ENCODE peak calls at places on chromosomes 5 and 9, in five cellular contexts. S is IMR-90, Y is mesenchymal stem cell, R is H1, H is H9. X is an unnamed sample.

GRCh38 chr5:4511996-4512656 is 628.0 kb upstream of the ADAMTS16 start:
- DNase-seq in S (no peak), H (peak; percentile 69), R (peak; percentile 33), Y (no peak), X (no peak)

GRCh38 chr5:71693828-71694427 is 25.1 kb upstream of the CARTPT start:
- DNase-seq in Y (peak; percentile 4), S (no peak), H (peak; percentile 51), R (no peak), X (no peak)

GRCh38 chr9:93416530-93417235 is 34.8 kb upstream of the FAM120A start:
- DNase-seq in S (no peak), R (no peak), H (no peak), Y (no peak), X (no peak)

GRCh38 chr9:88043647-88044046 is 69.3 kb upstream of the CDK20 start:
- DNase-seq in S (no peak), Y (no peak), H (peak; percentile 43), R (no peak), X (no peak)

GRCh38 chr9:13719410-13719809 is 439.9 kb upstream of the MPDZ start:
- DNase-seq in Y (no peak), S (peak; percentile 36), R (no peak), H (no peak), X (no peak)

GRCh38 chr5:34598177-34598794 is 57.8 kb upstream of the RAI14 start:
- DNase-seq in R (no peak), Y (peak; percentile 96), H (no peak), S (peak; percentile 96), X (no peak)

GRCh38 chr5:84450617-84451414 is 66.1 kb upstream of the EDIL3 start:
- DNase-seq in S (peak; percentile 20), H (no peak), R (no peak), Y (peak; percentile 9), X (no peak)

GRCh38 chr5:92912280-92912679 is 668.7 kb downstream of the NR2F1-AS1 start:
- DNase-seq in H (no peak), S (no peak), Y (no peak), R (no peak), X (peak; percentile 53)

GRCh38 chr9:88291853-88292252 is 96.4 kb upstream of the SPIN1 start:
- DNase-seq in S (no peak), Y (no peak), H (no peak), R (no peak), X (no peak)

GRCh38 chr5:143213851-143214363 is 189.6 kb downstream of the NR3C1 start:
- DNase-seq in R (no peak), S (peak; percentile 12), H (no peak), Y (peak; percentile 44), X (no peak)

GRCh38 chr9:126206099-126206498 is 120.5 kb upstream of the MVB12B start:
- DNase-seq in R (no peak), S (no peak), H (no peak), Y (no peak), X (no peak)

GRCh38 chr5:8461543-8461942 is 592.6 kb downstream of the MTRR start:
- DNase-seq in Y (no peak), S (no peak), R (no peak), H (no peak), X (no peak)

GRCh38 chr5:90944116-90944515 is 385.5 kb downstream of the ADGRV1 start:
- DNase-seq in Y (no peak), H (no peak), R (no peak), S (peak; percentile 73), X (no peak)

GRCh38 chr9:126365780-126366179 is 39.2 kb downstream of the MVB12B start:
- DNase-seq in R (no peak), H (no peak), Y (no peak), S (no peak), X (no peak)

GRCh38 chr9:114364528-114365041 is 23.2 kb downstream of the AKNA start:
- DNase-seq in H (no peak), R (no peak), S (no peak), Y (no peak), X (no peak)

GRCh38 chr5:151496041-151496484 is 48.7 kb downstream of the SLC36A1 start:
- DNase-seq in R (peak; percentile 71), Y (peak; percentile 11), S (peak; percentile 58), H (peak; percentile 83), X (no peak)

GRCh38 chr9:16268037-16269010 is 602.1 kb downstream of the BNC2 start:
- DNase-seq in H (peak; percentile 12), S (no peak), Y (peak; percentile 31), R (no peak), X (no peak)

GRCh38 chr5:132469380-132470372 is 20.9 kb downstream of the IRF1 start:
- DNase-seq in S (peak; percentile 35), R (no peak), H (no peak), Y (peak; percentile 81), X (no peak)

GRCh38 chr5:77172713-77173328 is 37.7 kb upstream of the PDE8B start:
- DNase-seq in H (no peak), S (no peak), R (no peak), Y (no peak), X (no peak)

GRCh38 chr5:43215073-43215631 is 23.1 kb downstream of the NIM1K start:
- DNase-seq in R (no peak), H (no peak), S (no peak), Y (peak; percentile 12), X (no peak)

GRCh38 chr9:96858018-96858573 is 3.8 kb upstream of the ZNF782 start:
- DNase-seq in H (no peak), R (no peak), Y (peak; percentile 66), S (peak; percentile 26), X (no peak)

GRCh38 chr9:34633851-34634550 is 3.6 kb downstream of the SIGMAR1 start:
- DNase-seq in H (peak; percentile 77), R (no peak), S (peak; percentile 64), Y (peak; percentile 71), X (peak; percentile 73)

GRCh38 chr5:144068926-144069325 is 101.5 kb downstream of the YIPF5 start:
- DNase-seq in R (no peak), S (no peak), H (no peak), Y (no peak), X (peak; percentile 17)

GRCh38 chr5:90289837-90290236 is 119.7 kb downstream of the CETN3 start:
- DNase-seq in S (no peak), R (no peak), H (no peak), Y (no peak), X (no peak)

GRCh38 chr5:158940977-158941376 is 158.7 kb downstream of the EBF1 start:
- DNase-seq in Y (no peak), H (no peak), S (no peak), R (no peak), X (no peak)

GRCh38 chr5:143182901-143183820 is 220.3 kb downstream of the NR3C1 start:
- DNase-seq in H (no peak), R (no peak), Y (no peak), S (peak; percentile 48), X (no peak)

GRCh38 chr5:76367623-76368366 is 35.3 kb upstream of the IQGAP2 start:
- DNase-seq in S (peak; percentile 16), Y (peak; percentile 54), R (no peak), H (no peak), X (no peak)

GRCh38 chr5:373710-374602 is 52.4 kb downstream of the AHRR start:
- DNase-seq in R (no peak), H (peak; percentile 32), Y (peak; percentile 85), S (peak; percentile 77), X (peak; percentile 24)

GRCh38 chr5:126486332-126486731 is 63.1 kb downstream of the GRAMD2B start:
- DNase-seq in H (no peak), R (no peak), S (no peak), Y (no peak), X (no peak)

GRCh38 chr5:126488362-126489065 is 65.3 kb downstream of the GRAMD2B start:
- DNase-seq in R (no peak), S (no peak), H (no peak), Y (peak; percentile 18), X (no peak)

GRCh38 chr5:126484248-126484647 is 61.0 kb downstream of the GRAMD2B start:
- DNase-seq in H (no peak), S (no peak), R (no peak), Y (no peak), X (no peak)

GRCh38 chr5:126490167-126490937 is 67.1 kb downstream of the GRAMD2B start:
- DNase-seq in H (peak; percentile 52), R (no peak), Y (no peak), S (no peak), X (peak; percentile 26)

DNA sequence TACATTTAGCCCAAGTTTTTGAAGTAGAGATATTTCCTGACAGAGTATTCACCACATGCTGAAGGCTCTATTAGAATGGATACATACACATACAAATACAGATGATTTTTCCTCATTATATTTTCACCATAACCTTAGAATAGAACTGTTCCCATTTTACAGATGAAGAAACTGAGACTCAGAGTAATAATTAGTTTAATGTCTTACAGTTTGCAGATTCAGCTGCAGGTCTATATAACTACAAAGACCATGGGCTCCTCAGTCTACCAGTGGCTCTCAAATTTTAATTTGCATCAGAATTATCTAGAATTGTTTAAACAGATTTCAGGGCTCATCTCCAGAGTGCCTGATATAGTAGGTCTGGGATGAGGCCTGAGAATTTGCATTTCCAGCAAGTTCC is 64.4 kb downstream of the GRAMD2B start:
- DNase-seq in S (no peak), Y (no peak), H (no peak), R (no peak), X (no peak)
- H2BK15ac ChIP-seq in S (no peak overlapping the region), Y (no peak overlapping the region), H (no peak overlapping the region), R (no peak overlapping the region), X (no peak overlapping the region)

DNA sequence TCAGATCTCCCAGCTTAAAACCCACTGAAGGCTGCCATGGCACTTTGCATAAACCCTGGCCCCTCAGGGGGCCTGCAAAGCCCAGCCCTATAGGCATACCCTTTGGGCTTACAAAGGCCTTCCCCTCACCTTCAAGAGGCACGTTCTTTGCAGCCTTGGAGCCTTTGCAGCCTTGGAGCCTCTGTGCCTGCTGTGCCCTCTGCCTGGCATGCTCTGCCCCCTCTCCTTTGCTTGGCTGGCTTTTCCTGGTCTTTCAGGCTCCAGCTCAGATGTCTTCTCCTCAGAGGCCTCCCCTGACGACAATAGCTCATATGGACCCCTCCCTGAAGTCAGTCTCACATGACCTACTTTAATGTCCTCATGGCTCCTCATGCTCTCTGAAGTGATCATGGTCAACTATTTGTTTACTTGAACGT is 60.3 kb downstream of the CXXC5 start:
- DNase-seq in H (no peak), R (no peak), S (no peak), Y (no peak), X (no peak)
- H2AK5ac ChIP-seq in H (no peak overlapping the region), R (peak overlapping the region; percentile 31), S (no peak overlapping the region), Y (peak overlapping the region; percentile 72), X (peak overlapping the region; percentile 16)

GRCh38 chr9:111041902-111042301 is 3.6 kb upstream of the LPAR1 start:
- DNase-seq in S (no peak), H (no peak), R (no peak), Y (no peak), X (no peak)
- H2AFZ ChIP-seq in S (no peak overlapping the region), H (no peak overlapping the region), R (no peak overlapping the region), Y (no peak overlapping the region), X (no peak overlapping the region)

GRCh38 chr5:107464876-107465275 is 205.9 kb downstream of the EFNA5 start:
- DNase-seq in R (no peak), Y (no peak), H (no peak), S (no peak), X (no peak)
- H2BK15ac ChIP-seq in R (no peak overlapping the region), Y (no peak overlapping the region), H (no peak overlapping the region), S (peak overlapping the region; percentile 26), X (no peak overlapping the region)

GRCh38 chr5:56815657-56816545 is 552 bp downstream of the MAP3K1 start:
- DNase-seq in H (peak; percentile 49), S (peak; percentile 32), R (no peak), Y (peak; percentile 50), X (peak; percentile 43)
- H2AK5ac ChIP-seq in H (no peak overlapping the region), S (no peak overlapping the region), R (no peak overlapping the region), Y (no peak overlapping the region), X (peak overlapping the region; percentile 75)

X was measured in neuronal stem cell.